ENCODE peak calls at places on chromosome 12, in four cellular contexts. M, Y, S and J are unnamed samples.

GRCh38 chr12:48961801-48962200 is 4.5 kb upstream of the ARF3 start:
- DNase-seq in M (no peak), Y (no peak), S (no peak), J (no peak)

GRCh38 chr12:85280138-85280983 is at the start of gene ALX1:
- DNase-seq in M (no peak), Y (no peak), S (peak), J (no peak)

GRCh38 chr12:54998958-54999510 is 14.5 kb upstream of the TESPA1 start:
- DNase-seq in M (no peak), Y (no peak), S (no peak), J (no peak)

GRCh38 chr12:83016226-83016835 is 329.6 kb downstream of the TMTC2 start:
- DNase-seq in M (peak), Y (no peak), S (peak), J (no peak)

GRCh38 chr12:71415336-71416231 is 24.0 kb upstream of the LGR5 start:
- DNase-seq in M (no peak), Y (no peak), S (no peak), J (no peak)

GRCh38 chr12:102484017-102484731 is 3.8 kb upstream of the IGF1 start:
- DNase-seq in M (peak), Y (peak), S (peak), J (peak)

GRCh38 chr12:94150483-94151225 is 2.3 kb downstream of the PLXNC1 start:
- DNase-seq in M (peak), Y (peak), S (no peak), J (no peak)

GRCh38 chr12:12819752-12820311 is 6.7 kb downstream of the DDX47 start:
- DNase-seq in M (peak), Y (no peak), S (no peak), J (no peak)

GRCh38 chr12:124510301-124510970 is 57.0 kb downstream of the NCOR2 start:
- DNase-seq in M (no peak), Y (no peak), S (no peak), J (no peak)

GRCh38 chr12:116066381-116067230 is 210.9 kb downstream of the MED13L start:
- DNase-seq in M (peak), Y (peak), S (no peak), J (peak)

GRCh38 chr12:53389702-53390101 is 9.7 kb downstream of the SP1 start:
- DNase-seq in M (no peak), Y (no peak), S (no peak), J (no peak)

GRCh38 chr12:105064564-105065222 is 19.6 kb downstream of the ALDH1L2 start:
- DNase-seq in M (no peak), Y (no peak), S (no peak), J (no peak)

GRCh38 chr12:11576104-11576503 is 73.4 kb upstream of the ETV6 start:
- DNase-seq in M (no peak), Y (no peak), S (no peak), J (no peak)

GRCh38 chr12:91326043-91327027 is 143.7 kb upstream of the DCN start:
- DNase-seq in M (peak), Y (no peak), S (peak), J (no peak)

GRCh38 chr12:65823481-65824313 is 586 bp upstream of the HMGA2 start:
- DNase-seq in M (peak), Y (no peak), S (no peak), J (no peak)

GRCh38 chr12:3725267-3726115 is 27.4 kb downstream of the CRACR2A start:
- DNase-seq in M (no peak), Y (no peak), S (no peak), J (no peak)

GRCh38 chr12:4992881-4993280 is 50.8 kb upstream of the KCNA5 start:
- DNase-seq in M (no peak), Y (no peak), S (no peak), J (no peak)

GRCh38 chr12:64696065-64696741 is 63.0 kb downstream of the GNS start:
- DNase-seq in M (no peak), Y (no peak), S (no peak), J (no peak)